ENCODE peak calls at places on chromosomes 4 and X, in four cellular contexts. One of them, this sample, is unnamed.

GRCh38 chr4:126361287-126361686 is 1046.5 kb downstream of the FAT4 start:
- DNase-seq in GM12878: no peak
- DNase-seq in WTC11: no peak
- DNase-seq in HepG2: no peak
- DNase-seq in this sample: no peak

GRCh38 chrX:46262299-46262698 is 282.9 kb downstream of the ZNF674 start:
- DNase-seq in WTC11: no peak
- DNase-seq in HepG2: no peak
- DNase-seq in GM12878: no peak
- DNase-seq in this sample: no peak

GRCh38 chrX:7746861-7747260 is 96.1 kb upstream of the VCX start:
- DNase-seq in GM12878: no peak
- DNase-seq in HepG2: no peak
- DNase-seq in WTC11: no peak
- DNase-seq in this sample: no peak

GRCh38 chr4:153643406-153644016 is 40.6 kb upstream of the TLR2 start:
- DNase-seq in GM12878: peak
- DNase-seq in HepG2: peak
- DNase-seq in WTC11: no peak
- DNase-seq in this sample: peak

GRCh38 chrX:1502853-1503252 is 34.1 kb downstream of the P2RY8 start:
- DNase-seq in GM12878: no peak
- DNase-seq in WTC11: no peak
- DNase-seq in HepG2: no peak
- DNase-seq in this sample: no peak

GRCh38 chr4:88705805-88706518 is 8.3 kb upstream of the NAP1L5 start:
- DNase-seq in HepG2: no peak
- DNase-seq in WTC11: no peak
- DNase-seq in GM12878: no peak
- DNase-seq in this sample: no peak

GRCh38 chr4:145602129-145602760 is 16.9 kb upstream of the MMAA start:
- DNase-seq in GM12878: no peak
- DNase-seq in HepG2: peak
- DNase-seq in WTC11: no peak
- DNase-seq in this sample: no peak

GRCh38 chr4:5554376-5554775 is 154.0 kb downstream of the EVC2 start:
- DNase-seq in WTC11: no peak
- DNase-seq in GM12878: no peak
- DNase-seq in HepG2: no peak
- DNase-seq in this sample: no peak

GRCh38 chr4:147236806-147237205 is 244.1 kb upstream of the EDNRA start:
- DNase-seq in GM12878: no peak
- DNase-seq in HepG2: no peak
- DNase-seq in WTC11: no peak
- DNase-seq in this sample: no peak

GRCh38 chr4:108796173-108796572 is 33.3 kb upstream of the ETNPPL start:
- DNase-seq in HepG2: no peak
- DNase-seq in WTC11: no peak
- DNase-seq in GM12878: no peak
- DNase-seq in this sample: no peak

GRCh38 chr4:108793413-108793812 is 30.6 kb upstream of the ETNPPL start:
- DNase-seq in GM12878: no peak
- DNase-seq in HepG2: no peak
- DNase-seq in WTC11: no peak
- DNase-seq in this sample: no peak

GRCh38 chr4:108799335-108799734 is 36.5 kb upstream of the ETNPPL start:
- DNase-seq in HepG2: no peak
- DNase-seq in GM12878: no peak
- DNase-seq in WTC11: no peak
- DNase-seq in this sample: no peak

GRCh38 chr4:108795733-108796132 is 32.9 kb upstream of the ETNPPL start:
- DNase-seq in WTC11: no peak
- DNase-seq in HepG2: no peak
- DNase-seq in GM12878: no peak
- DNase-seq in this sample: no peak

GRCh38 chr4:108794136-108794535 is 31.3 kb upstream of the ETNPPL start:
- DNase-seq in HepG2: no peak
- DNase-seq in GM12878: no peak
- DNase-seq in WTC11: no peak
- DNase-seq in this sample: no peak
- TF ChIP-seq ATF2 in HepG2: no peak
- TF ChIP-seq ATF2 in GM12878: no peak
- TF ChIP-seq ATF2 in WTC11: no peak
- TF ChIP-seq ATF2 in this sample: no peak

GRCh38 chr4:94757192-94758140 is at the start of gene BMPR1B:
- DNase-seq in HepG2: no peak
- DNase-seq in WTC11: peak
- DNase-seq in GM12878: no peak
- DNase-seq in this sample: no peak
- TF ChIP-seq ETV6 in HepG2: no peak
- TF ChIP-seq ETV6 in WTC11: no peak
- TF ChIP-seq ETV6 in GM12878: no peak
- TF ChIP-seq ETV6 in this sample: no peak

GRCh38 chr4:183434264-183435045 is 10.0 kb upstream of the CDKN2AIP start:
- DNase-seq in GM12878: no peak
- DNase-seq in HepG2: no peak
- DNase-seq in WTC11: no peak
- DNase-seq in this sample: no peak

GRCh38 chr4:183430987-183431347 is 13.5 kb upstream of the CDKN2AIP start:
- DNase-seq in HepG2: no peak
- DNase-seq in WTC11: no peak
- DNase-seq in GM12878: no peak
- DNase-seq in this sample: no peak

GRCh38 chr4:183429489-183429888 is 14.9 kb upstream of the CDKN2AIP start:
- DNase-seq in HepG2: no peak
- DNase-seq in GM12878: no peak
- DNase-seq in WTC11: no peak
- DNase-seq in this sample: no peak

GRCh38 chr4:183430317-183430986 is 14.0 kb upstream of the CDKN2AIP start:
- DNase-seq in GM12878: no peak
- DNase-seq in HepG2: no peak
- DNase-seq in WTC11: peak
- DNase-seq in this sample: no peak

GRCh38 chr4:183431614-183432013 is 12.8 kb upstream of the CDKN2AIP start:
- DNase-seq in GM12878: no peak
- DNase-seq in WTC11: no peak
- DNase-seq in HepG2: no peak
- DNase-seq in this sample: no peak
- TF ChIP-seq ATF2 in GM12878: no peak
- TF ChIP-seq ATF2 in WTC11: no peak
- TF ChIP-seq ATF2 in HepG2: no peak
- TF ChIP-seq ATF2 in this sample: no peak

GRCh38 chr4:112144546-112145325 is 518 bp upstream of the FAM241A start:
- DNase-seq in GM12878: peak
- DNase-seq in HepG2: no peak
- DNase-seq in WTC11: no peak
- DNase-seq in this sample: no peak

GRCh38 chr4:112138538-112138937 is 6.7 kb upstream of the FAM241A start:
- DNase-seq in HepG2: no peak
- DNase-seq in WTC11: no peak
- DNase-seq in GM12878: no peak
- DNase-seq in this sample: no peak

GRCh38 chr4:112141366-112142138 is 3.7 kb upstream of the FAM241A start:
- DNase-seq in GM12878: no peak
- DNase-seq in WTC11: no peak
- DNase-seq in HepG2: no peak
- DNase-seq in this sample: no peak

GRCh38 chr4:112142152-112142551 is 3.1 kb upstream of the FAM241A start:
- DNase-seq in HepG2: no peak
- DNase-seq in WTC11: no peak
- DNase-seq in GM12878: no peak
- DNase-seq in this sample: no peak

DNA sequence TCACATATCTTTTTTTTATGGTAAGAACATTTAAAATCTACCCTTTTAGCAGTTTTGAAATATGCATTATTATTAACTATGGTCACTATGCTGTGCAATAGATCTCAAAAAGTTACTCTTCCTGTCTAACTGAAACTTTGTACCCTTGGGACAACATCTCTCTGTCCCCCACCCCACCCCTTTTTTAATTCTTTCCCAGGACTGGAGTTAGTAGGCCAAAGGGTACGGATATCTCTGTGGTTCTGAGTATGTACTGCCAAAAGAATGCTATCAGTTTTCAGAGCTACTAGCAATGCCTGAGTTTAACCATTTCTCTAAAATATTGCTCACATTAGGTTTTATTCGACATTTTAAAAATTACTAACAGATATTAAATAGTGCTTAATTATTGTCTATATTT is 4.7 kb upstream of the FAM241A start:
- DNase-seq in GM12878: no peak
- DNase-seq in WTC11: no peak
- DNase-seq in HepG2: peak
- DNase-seq in this sample: no peak
- TF ChIP-seq ETV6 in GM12878: no peak
- TF ChIP-seq ETV6 in WTC11: no peak
- TF ChIP-seq ETV6 in HepG2: no peak
- TF ChIP-seq ETV6 in this sample: no peak